ENCODE peak calls at places on chromosome 3, in four cellular contexts. One of them, this sample, is unnamed.

GRCh38 chr3:185176756-185177359 is 24.0 kb upstream of the C3orf70 start:
- DNase-seq in HCT116: peak; percentile 8
- DNase-seq in K562: peak; percentile 24
- DNase-seq in HepG2: peak; percentile 36
- DNase-seq in this sample: peak; percentile 27

GRCh38 chr3:52238761-52239701 is at the start of gene TWF2:
- DNase-seq in K562: peak; percentile 95
- DNase-seq in HepG2: peak; percentile 56
- DNase-seq in HCT116: peak; percentile 31
- DNase-seq in this sample: no peak

GRCh38 chr3:58332575-58333179 is at the start of gene PXK:
- DNase-seq in HCT116: peak; percentile 27
- DNase-seq in K562: peak; percentile 73
- DNase-seq in HepG2: peak; percentile 21
- DNase-seq in this sample: no peak

GRCh38 chr3:34584971-34585370 is 786.5 kb downstream of the PDCD6IP start:
- DNase-seq in K562: no peak
- DNase-seq in HepG2: no peak
- DNase-seq in HCT116: no peak
- DNase-seq in this sample: no peak

GRCh38 chr3:171460226-171461086 is at the start of gene TNIK:
- DNase-seq in HepG2: peak; percentile 15
- DNase-seq in HCT116: peak; percentile 81
- DNase-seq in K562: peak; percentile 96
- DNase-seq in this sample: peak; percentile 18

GRCh38 chr3:162041622-162042021 is 545.0 kb downstream of the OTOL1 start:
- DNase-seq in K562: no peak
- DNase-seq in HepG2: no peak
- DNase-seq in HCT116: no peak
- DNase-seq in this sample: no peak

GRCh38 chr3:72340056-72340455 is 508.2 kb downstream of the SHQ1 start:
- DNase-seq in HCT116: no peak
- DNase-seq in HepG2: no peak
- DNase-seq in K562: no peak
- DNase-seq in this sample: no peak

GRCh38 chr3:45988804-45989203 is 6.8 kb downstream of the FYCO1 start:
- DNase-seq in K562: no peak
- DNase-seq in HCT116: peak; percentile 4
- DNase-seq in HepG2: no peak
- DNase-seq in this sample: no peak

GRCh38 chr3:44880284-44880683 is 5.9 kb downstream of the TGM4 start:
- DNase-seq in HCT116: no peak
- DNase-seq in K562: no peak
- DNase-seq in HepG2: no peak
- DNase-seq in this sample: no peak

GRCh38 chr3:106819445-106819844 is 557.8 kb upstream of the CCDC54 start:
- DNase-seq in HepG2: no peak
- DNase-seq in K562: no peak
- DNase-seq in HCT116: no peak
- DNase-seq in this sample: no peak

GRCh38 chr3:173396191-173397041 is 1.1 kb upstream of the NLGN1 start:
- DNase-seq in HepG2: no peak
- DNase-seq in K562: no peak
- DNase-seq in HCT116: no peak
- DNase-seq in this sample: no peak

GRCh38 chr3:175620093-175620492 is 761.0 kb downstream of the NAALADL2 start:
- DNase-seq in K562: no peak
- DNase-seq in HepG2: no peak
- DNase-seq in HCT116: no peak
- DNase-seq in this sample: no peak

GRCh38 chr3:57152150-57152549 is 13.0 kb downstream of the IL17RD start:
- DNase-seq in HepG2: peak; percentile 9
- DNase-seq in K562: no peak
- DNase-seq in HCT116: no peak
- DNase-seq in this sample: no peak

GRCh38 chr3:161101609-161102008 is 3.5 kb downstream of the B3GALNT1 start:
- DNase-seq in HCT116: no peak
- DNase-seq in HepG2: no peak
- DNase-seq in K562: no peak
- DNase-seq in this sample: no peak

DNA sequence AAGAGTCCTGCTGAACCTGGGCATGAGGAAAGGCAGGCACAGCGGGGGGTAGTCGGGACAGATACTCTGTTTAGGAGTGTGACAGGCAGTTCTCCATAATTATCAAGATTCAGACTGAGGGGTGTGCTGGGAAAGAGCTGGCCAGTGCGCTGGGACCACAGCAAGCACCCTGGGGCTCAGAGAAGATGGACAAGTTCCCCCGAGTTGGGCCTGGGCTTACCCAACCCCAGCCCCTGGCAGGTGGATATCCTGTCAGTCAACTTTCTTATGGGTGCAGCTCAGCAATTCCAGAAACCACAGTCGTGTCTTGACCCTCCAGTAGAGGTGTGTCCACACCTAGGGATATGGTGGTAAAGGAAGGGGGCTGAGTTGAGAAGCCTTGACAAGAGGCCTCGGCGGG is 49.2 kb upstream of the PRR20G start:
- DNase-seq in HCT116: no peak
- DNase-seq in K562: no peak
- DNase-seq in HepG2: no peak
- DNase-seq in this sample: no peak
- TF ChIP-seq TCF7L2 in HCT116: no peak
- TF ChIP-seq TCF7L2 in K562: no peak
- TF ChIP-seq TCF7L2 in HepG2: no peak
- TF ChIP-seq TCF7L2 in this sample: no peak

GRCh38 chr3:149612456-149612855 is 45.4 kb downstream of the WWTR1 start:
- DNase-seq in K562: no peak
- DNase-seq in HepG2: no peak
- DNase-seq in HCT116: no peak
- DNase-seq in this sample: no peak

GRCh38 chr3:149613988-149614387 is 43.8 kb downstream of the WWTR1 start:
- DNase-seq in K562: no peak
- DNase-seq in HepG2: no peak
- DNase-seq in HCT116: no peak
- DNase-seq in this sample: no peak

GRCh38 chr3:149618151-149619123 is 39.4 kb downstream of the WWTR1 start:
- DNase-seq in HepG2: no peak
- DNase-seq in K562: no peak
- DNase-seq in HCT116: no peak
- DNase-seq in this sample: no peak

GRCh38 chr3:149611149-149611548 is 46.7 kb downstream of the WWTR1 start:
- DNase-seq in HepG2: no peak
- DNase-seq in K562: no peak
- DNase-seq in HCT116: no peak
- DNase-seq in this sample: no peak

GRCh38 chr3:149615731-149616221 is 42.0 kb downstream of the WWTR1 start:
- DNase-seq in HCT116: no peak
- DNase-seq in HepG2: peak; percentile 48
- DNase-seq in K562: peak; percentile 18
- DNase-seq in this sample: no peak
- TF ChIP-seq TCF7L2 in HCT116: no peak
- TF ChIP-seq TCF7L2 in HepG2: no peak
- TF ChIP-seq TCF7L2 in K562: no peak
- TF ChIP-seq TCF7L2 in this sample: no peak

DNA sequence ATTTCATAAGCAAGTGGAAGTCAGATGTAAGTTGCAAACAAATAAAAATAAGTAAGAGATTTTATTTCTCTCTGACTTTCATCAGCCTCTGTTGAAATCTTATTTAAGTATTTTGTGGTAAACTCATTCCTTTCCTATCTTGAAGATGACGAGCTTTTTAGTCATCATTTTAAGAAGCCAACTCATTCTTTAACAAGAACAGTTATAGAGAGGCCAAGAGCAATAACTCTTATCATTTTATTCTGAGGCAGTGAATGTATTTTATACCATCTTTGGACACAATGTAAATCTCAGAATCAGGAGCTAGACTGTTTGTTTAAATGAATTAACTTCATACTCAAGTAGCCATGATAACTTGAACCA is 147.5 kb upstream of the MBNL1 start:
- DNase-seq in K562: no peak
- DNase-seq in HCT116: no peak
- DNase-seq in HepG2: no peak
- DNase-seq in this sample: peak; percentile 13
- TF ChIP-seq TCF7L2 in K562: no peak
- TF ChIP-seq TCF7L2 in HCT116: no peak
- TF ChIP-seq TCF7L2 in HepG2: no peak
- TF ChIP-seq TCF7L2 in this sample: peak; percentile 48

GRCh38 chr3:193970773-193971206 is 165.2 kb upstream of the HES1 start:
- DNase-seq in HCT116: no peak
- DNase-seq in HepG2: peak; percentile 22
- DNase-seq in K562: no peak
- DNase-seq in this sample: no peak

GRCh38 chr3:193974591-193974990 is 161.4 kb upstream of the HES1 start:
- DNase-seq in K562: no peak
- DNase-seq in HCT116: no peak
- DNase-seq in HepG2: no peak
- DNase-seq in this sample: no peak

GRCh38 chr3:193971268-193971751 is 164.6 kb upstream of the HES1 start:
- DNase-seq in HepG2: no peak
- DNase-seq in HCT116: no peak
- DNase-seq in K562: no peak
- DNase-seq in this sample: no peak

GRCh38 chr3:193974147-193974546 is 161.8 kb upstream of the HES1 start:
- DNase-seq in HCT116: no peak
- DNase-seq in HepG2: no peak
- DNase-seq in K562: no peak
- DNase-seq in this sample: no peak

GRCh38 chr3:193972816-193973215 is 163.1 kb upstream of the HES1 start:
- DNase-seq in HCT116: no peak
- DNase-seq in K562: no peak
- DNase-seq in HepG2: no peak
- DNase-seq in this sample: no peak
- TF ChIP-seq TCF7L2 in HCT116: no peak
- TF ChIP-seq TCF7L2 in K562: no peak
- TF ChIP-seq TCF7L2 in HepG2: no peak
- TF ChIP-seq TCF7L2 in this sample: no peak

GRCh38 chr3:32172420-32172819 is 66.0 kb downstream of the GPD1L start:
- DNase-seq in HepG2: no peak
- DNase-seq in K562: no peak
- DNase-seq in HCT116: no peak
- DNase-seq in this sample: no peak

GRCh38 chr3:32177702-32178198 is 60.7 kb upstream of the CMTM8 start:
- DNase-seq in HCT116: peak; percentile 90
- DNase-seq in HepG2: peak; percentile 88
- DNase-seq in K562: peak; percentile 80
- DNase-seq in this sample: peak; percentile 80

GRCh38 chr3:32176989-32177701 is 61.3 kb upstream of the CMTM8 start:
- DNase-seq in HCT116: peak; percentile 86
- DNase-seq in K562: peak; percentile 61
- DNase-seq in HepG2: peak; percentile 68
- DNase-seq in this sample: peak; percentile 68

GRCh38 chr3:32180151-32180850 is 58.2 kb upstream of the CMTM8 start:
- DNase-seq in HCT116: no peak
- DNase-seq in K562: no peak
- DNase-seq in HepG2: no peak
- DNase-seq in this sample: no peak

DNA sequence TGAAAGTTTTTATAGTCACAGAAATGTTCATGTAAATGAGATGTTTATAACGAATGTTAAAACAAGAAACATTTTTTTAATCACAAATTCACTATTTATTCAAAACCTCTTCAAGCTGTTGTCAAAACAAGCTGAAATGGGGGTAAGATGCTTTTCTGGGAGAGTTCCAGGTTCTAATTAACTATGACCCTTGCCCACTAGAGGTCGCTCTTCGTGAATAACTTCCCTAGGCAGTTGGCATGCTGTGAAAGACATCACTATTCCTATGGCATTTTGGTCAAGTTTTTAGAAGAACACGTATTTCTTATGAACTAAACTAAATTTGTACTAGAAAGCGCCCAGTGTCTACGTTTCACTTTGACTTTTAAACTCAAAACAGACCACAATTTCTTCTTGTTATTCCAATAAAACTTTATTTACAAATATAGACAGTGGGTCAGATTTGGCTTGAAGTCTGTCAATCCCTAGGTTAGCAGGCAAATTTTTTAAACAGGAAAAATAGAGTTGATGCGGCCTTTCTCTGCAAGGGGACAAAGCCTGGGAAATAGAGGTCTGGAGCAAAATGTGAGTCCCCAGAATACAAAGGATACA is 62.8 kb upstream of the CMTM8 start:
- DNase-seq in HepG2: peak; percentile 60
- DNase-seq in HCT116: peak; percentile 74
- DNase-seq in K562: peak; percentile 80
- DNase-seq in this sample: peak; percentile 25
- TF ChIP-seq TCF7L2 in HepG2: no peak
- TF ChIP-seq TCF7L2 in HCT116: no peak
- TF ChIP-seq TCF7L2 in K562: no peak
- TF ChIP-seq TCF7L2 in this sample: no peak

DNA sequence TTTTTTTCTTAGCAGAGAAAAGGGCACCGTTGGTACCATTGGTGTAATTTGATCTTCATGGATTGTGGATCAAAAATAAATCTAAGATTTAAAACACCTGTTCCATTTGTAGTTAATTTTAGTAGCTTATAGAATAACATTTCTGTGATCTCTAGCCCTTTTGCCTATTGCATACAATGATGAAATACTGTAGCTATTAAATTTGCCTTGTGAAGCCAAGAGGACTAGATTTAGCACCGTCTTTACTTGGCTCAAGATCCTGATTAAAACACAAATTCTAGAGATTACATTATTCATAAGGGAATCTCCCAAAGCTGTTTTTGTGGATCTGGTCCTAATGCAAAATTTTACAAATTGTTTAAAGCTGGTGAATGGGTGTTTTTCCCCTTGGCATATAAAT is 8.2 kb downstream of the TBC1D23 start:
- DNase-seq in HepG2: no peak
- DNase-seq in K562: no peak
- DNase-seq in HCT116: no peak
- DNase-seq in this sample: no peak
- TF ChIP-seq TCF7L2 in HepG2: no peak
- TF ChIP-seq TCF7L2 in K562: no peak
- TF ChIP-seq TCF7L2 in HCT116: no peak
- TF ChIP-seq TCF7L2 in this sample: no peak

GRCh38 chr3:9732080-9732752 is 681 bp downstream of the BRPF1 start:
- DNase-seq in HepG2: no peak
- DNase-seq in HCT116: no peak
- DNase-seq in K562: peak; percentile 64
- DNase-seq in this sample: no peak
- TF ChIP-seq TCF7L2 in HepG2: no peak
- TF ChIP-seq TCF7L2 in HCT116: no peak
- TF ChIP-seq TCF7L2 in K562: no peak
- TF ChIP-seq TCF7L2 in this sample: no peak

GRCh38 chr3:150314248-150315027 is 93.7 kb upstream of the TSC22D2 start:
- DNase-seq in HepG2: no peak
- DNase-seq in HCT116: no peak
- DNase-seq in K562: no peak
- DNase-seq in this sample: no peak

GRCh38 chr3:150312018-150312657 is 96.0 kb upstream of the TSC22D2 start:
- DNase-seq in K562: no peak
- DNase-seq in HCT116: no peak
- DNase-seq in HepG2: no peak
- DNase-seq in this sample: no peak

GRCh38 chr3:150319900-150320299 is 88.2 kb upstream of the TSC22D2 start:
- DNase-seq in K562: no peak
- DNase-seq in HCT116: peak; percentile 95
- DNase-seq in HepG2: peak; percentile 39
- DNase-seq in this sample: peak; percentile 98

GRCh38 chr3:150317469-150317868 is 90.6 kb upstream of the TSC22D2 start:
- DNase-seq in HCT116: no peak
- DNase-seq in HepG2: peak; percentile 15
- DNase-seq in K562: no peak
- DNase-seq in this sample: peak; percentile 74

GRCh38 chr3:150315711-150316110 is 92.4 kb upstream of the TSC22D2 start:
- DNase-seq in HCT116: no peak
- DNase-seq in K562: no peak
- DNase-seq in HepG2: no peak
- DNase-seq in this sample: no peak
- TF ChIP-seq TCF7L2 in HCT116: no peak
- TF ChIP-seq TCF7L2 in K562: no peak
- TF ChIP-seq TCF7L2 in HepG2: no peak
- TF ChIP-seq TCF7L2 in this sample: no peak

This sample was measured in Panc1.